ENCODE peak calls at places on chromosomes 4 and X, in eight cellular contexts. One of them, this sample, is unnamed.

GRCh38 chr4:123430031-123430430 is 33.4 kb downstream of the SPRY1 start:
- DNase-seq in mesendoderm: no peak
- DNase-seq in IMR-90: no peak
- DNase-seq in esophagus muscularis mucosa: no peak
- DNase-seq in spleen: no peak
- DNase-seq in PC-3: no peak
- DNase-seq in astrocyte: no peak
- DNase-seq in colonic mucosa: no peak
- DNase-seq in this sample: no peak

GRCh38 chrX:114675365-114675764 is 91.5 kb downstream of the HTR2C start:
- DNase-seq in mesendoderm: peak
- DNase-seq in IMR-90: no peak
- DNase-seq in esophagus muscularis mucosa: no peak
- DNase-seq in spleen: no peak
- DNase-seq in PC-3: peak
- DNase-seq in astrocyte: peak
- DNase-seq in colonic mucosa: no peak
- DNase-seq in this sample: no peak

GRCh38 chr4:73776363-73776762 is 36.0 kb downstream of the CXCL8 start:
- DNase-seq in mesendoderm: no peak
- DNase-seq in IMR-90: peak
- DNase-seq in esophagus muscularis mucosa: no peak
- DNase-seq in spleen: no peak
- DNase-seq in PC-3: peak
- DNase-seq in astrocyte: peak
- DNase-seq in colonic mucosa: peak
- DNase-seq in this sample: no peak

GRCh38 chr4:107736924-107737448 is 17.0 kb upstream of the PAPSS1 start:
- DNase-seq in mesendoderm: peak
- DNase-seq in IMR-90: peak
- DNase-seq in esophagus muscularis mucosa: no peak
- DNase-seq in spleen: no peak
- DNase-seq in PC-3: peak
- DNase-seq in astrocyte: no peak
- DNase-seq in colonic mucosa: peak
- DNase-seq in this sample: no peak

GRCh38 chr4:189143255-189143654 is 797.4 kb upstream of the FRG1 start:
- DNase-seq in mesendoderm: no peak
- DNase-seq in IMR-90: peak
- DNase-seq in esophagus muscularis mucosa: no peak
- DNase-seq in spleen: no peak
- DNase-seq in PC-3: peak
- DNase-seq in astrocyte: no peak
- DNase-seq in colonic mucosa: no peak
- DNase-seq in this sample: no peak

GRCh38 chr4:180356766-180357165 is 1886.4 kb upstream of the TENM3 start:
- DNase-seq in mesendoderm: no peak
- DNase-seq in IMR-90: no peak
- DNase-seq in esophagus muscularis mucosa: no peak
- DNase-seq in spleen: no peak
- DNase-seq in PC-3: peak
- DNase-seq in astrocyte: no peak
- DNase-seq in colonic mucosa: no peak
- DNase-seq in this sample: no peak

GRCh38 chr4:165177725-165178666 is 29.4 kb upstream of the KLHL2 start:
- DNase-seq in mesendoderm: no peak
- DNase-seq in IMR-90: no peak
- DNase-seq in esophagus muscularis mucosa: no peak
- DNase-seq in spleen: no peak
- DNase-seq in PC-3: no peak
- DNase-seq in astrocyte: no peak
- DNase-seq in colonic mucosa: no peak
- DNase-seq in this sample: no peak

GRCh38 chr4:126890994-126891393 is 741.8 kb upstream of the INTU start:
- DNase-seq in mesendoderm: peak
- DNase-seq in IMR-90: peak
- DNase-seq in esophagus muscularis mucosa: no peak
- DNase-seq in spleen: no peak
- DNase-seq in PC-3: no peak
- DNase-seq in astrocyte: peak
- DNase-seq in colonic mucosa: no peak
- DNase-seq in this sample: no peak

GRCh38 chrX:153405426-153405825 is 4.3 kb upstream of the PNMA6E start:
- DNase-seq in mesendoderm: no peak
- DNase-seq in IMR-90: no peak
- DNase-seq in esophagus muscularis mucosa: no peak
- DNase-seq in spleen: peak
- DNase-seq in PC-3: no peak
- DNase-seq in astrocyte: no peak
- DNase-seq in colonic mucosa: no peak
- DNase-seq in this sample: no peak

GRCh38 chrX:1853916-1854315 is 239.1 kb downstream of the ASMT start:
- DNase-seq in mesendoderm: no peak
- DNase-seq in IMR-90: no peak
- DNase-seq in esophagus muscularis mucosa: no peak
- DNase-seq in spleen: no peak
- DNase-seq in PC-3: no peak
- DNase-seq in astrocyte: no peak
- DNase-seq in colonic mucosa: no peak
- DNase-seq in this sample: no peak

GRCh38 chrX:55489315-55490009 is at the start of gene USP51:
- DNase-seq in mesendoderm: peak
- DNase-seq in IMR-90: peak
- DNase-seq in esophagus muscularis mucosa: peak
- DNase-seq in spleen: peak
- DNase-seq in PC-3: no peak
- DNase-seq in astrocyte: no peak
- DNase-seq in colonic mucosa: peak
- DNase-seq in this sample: peak

GRCh38 chr4:40550900-40551546 is 78.6 kb downstream of the RBM47 start:
- DNase-seq in mesendoderm: peak
- DNase-seq in IMR-90: peak
- DNase-seq in esophagus muscularis mucosa: no peak
- DNase-seq in spleen: no peak
- DNase-seq in PC-3: peak
- DNase-seq in astrocyte: peak
- DNase-seq in colonic mucosa: peak
- DNase-seq in this sample: no peak

GRCh38 chr4:25795566-25796454 is 67.0 kb downstream of the SEL1L3 start:
- DNase-seq in mesendoderm: peak
- DNase-seq in IMR-90: peak
- DNase-seq in esophagus muscularis mucosa: no peak
- DNase-seq in spleen: no peak
- DNase-seq in PC-3: peak
- DNase-seq in astrocyte: peak
- DNase-seq in colonic mucosa: no peak
- DNase-seq in this sample: no peak
- H3K27ac ChIP-seq in mesendoderm: peak
- H3K27ac ChIP-seq in IMR-90: peak
- H3K27ac ChIP-seq in esophagus muscularis mucosa: no peak
- H3K27ac ChIP-seq in spleen: no peak
- H3K27ac ChIP-seq in PC-3: no peak
- H3K27ac ChIP-seq in astrocyte: peak
- H3K27ac ChIP-seq in colonic mucosa: no peak
- H3K27ac ChIP-seq in this sample: no peak

DNA sequence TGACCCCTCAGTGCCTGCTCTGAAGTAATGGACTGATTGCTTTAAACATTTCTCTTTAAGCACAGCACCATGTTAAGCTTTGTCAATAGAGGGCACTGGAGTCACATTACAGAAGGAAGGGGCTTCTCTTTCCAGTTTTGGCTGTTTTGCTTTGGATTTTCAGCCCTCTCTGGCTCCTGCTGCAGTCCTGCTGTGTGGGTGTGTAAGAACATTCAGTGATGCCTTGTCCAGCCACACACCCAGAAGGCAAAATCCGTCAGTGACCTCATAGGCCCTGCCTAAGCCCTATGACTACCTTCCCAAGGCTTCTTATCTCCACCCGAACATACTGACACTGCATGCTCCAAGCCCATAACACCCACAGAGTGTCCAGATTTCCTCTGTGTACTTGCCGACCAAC is 215.3 kb upstream of the CTSO start:
- DNase-seq in mesendoderm: peak
- DNase-seq in IMR-90: peak
- DNase-seq in esophagus muscularis mucosa: no peak
- DNase-seq in spleen: no peak
- DNase-seq in PC-3: peak
- DNase-seq in astrocyte: peak
- DNase-seq in colonic mucosa: no peak
- DNase-seq in this sample: peak
- H3K27ac ChIP-seq in mesendoderm: no peak
- H3K27ac ChIP-seq in IMR-90: no peak
- H3K27ac ChIP-seq in esophagus muscularis mucosa: no peak
- H3K27ac ChIP-seq in spleen: no peak
- H3K27ac ChIP-seq in PC-3: peak
- H3K27ac ChIP-seq in astrocyte: peak
- H3K27ac ChIP-seq in colonic mucosa: no peak
- H3K27ac ChIP-seq in this sample: no peak

DNA sequence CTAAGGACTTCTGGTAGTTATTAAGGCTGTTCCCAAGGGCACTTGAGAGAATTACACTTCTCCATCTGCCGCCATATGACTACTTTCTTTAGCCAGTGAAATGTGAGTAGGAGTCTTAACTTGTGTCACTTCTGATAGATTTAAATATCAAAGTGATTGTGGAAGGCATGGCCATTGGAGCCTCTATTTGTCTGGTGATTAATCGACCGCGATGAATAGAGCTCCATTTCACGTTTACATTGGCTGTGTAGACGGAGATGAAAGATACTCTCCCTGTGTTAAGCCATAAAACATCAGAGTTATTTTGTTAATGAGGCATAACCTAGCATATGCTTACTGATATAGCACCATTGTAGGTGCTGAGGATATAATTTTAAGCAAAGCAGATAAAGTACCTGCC is 852.4 kb downstream of the CCSER1 start:
- DNase-seq in mesendoderm: no peak
- DNase-seq in IMR-90: no peak
- DNase-seq in esophagus muscularis mucosa: no peak
- DNase-seq in spleen: no peak
- DNase-seq in PC-3: no peak
- DNase-seq in astrocyte: no peak
- DNase-seq in colonic mucosa: no peak
- DNase-seq in this sample: no peak
- H3K27ac ChIP-seq in mesendoderm: no peak
- H3K27ac ChIP-seq in IMR-90: no peak
- H3K27ac ChIP-seq in esophagus muscularis mucosa: no peak
- H3K27ac ChIP-seq in spleen: no peak
- H3K27ac ChIP-seq in PC-3: no peak
- H3K27ac ChIP-seq in astrocyte: no peak
- H3K27ac ChIP-seq in colonic mucosa: no peak
- H3K27ac ChIP-seq in this sample: no peak

GRCh38 chrX:5958523-5958922 is 270.1 kb downstream of the NLGN4X start:
- DNase-seq in mesendoderm: no peak
- DNase-seq in IMR-90: no peak
- DNase-seq in esophagus muscularis mucosa: no peak
- DNase-seq in spleen: no peak
- DNase-seq in PC-3: no peak
- DNase-seq in astrocyte: no peak
- DNase-seq in colonic mucosa: no peak
- DNase-seq in this sample: no peak

GRCh38 chrX:5957506-5957905 is 271.2 kb downstream of the NLGN4X start:
- DNase-seq in mesendoderm: no peak
- DNase-seq in IMR-90: no peak
- DNase-seq in esophagus muscularis mucosa: no peak
- DNase-seq in spleen: no peak
- DNase-seq in PC-3: no peak
- DNase-seq in astrocyte: peak
- DNase-seq in colonic mucosa: no peak
- DNase-seq in this sample: no peak

DNA sequence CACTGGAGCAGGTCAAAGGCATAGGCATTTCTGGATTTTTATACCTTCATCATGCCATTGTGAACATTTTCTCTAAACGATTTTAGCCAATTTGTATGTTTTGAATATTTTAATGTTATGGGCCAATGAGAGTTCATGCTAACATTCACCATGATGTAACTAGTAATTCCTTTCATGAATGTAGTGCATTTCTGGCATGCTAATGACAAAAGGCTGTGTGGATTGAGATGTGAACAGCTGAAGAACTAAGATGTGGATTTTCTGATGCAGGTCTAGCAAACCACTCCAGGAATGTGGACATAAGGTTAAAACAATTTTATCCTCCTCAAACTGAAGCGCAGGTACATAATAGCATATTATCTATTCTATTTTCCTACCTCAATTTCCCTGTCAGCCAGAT is 269.4 kb downstream of the NLGN4X start:
- DNase-seq in mesendoderm: no peak
- DNase-seq in IMR-90: no peak
- DNase-seq in esophagus muscularis mucosa: no peak
- DNase-seq in spleen: no peak
- DNase-seq in PC-3: no peak
- DNase-seq in astrocyte: no peak
- DNase-seq in colonic mucosa: no peak
- DNase-seq in this sample: no peak
- H3K27ac ChIP-seq in mesendoderm: no peak
- H3K27ac ChIP-seq in IMR-90: no peak
- H3K27ac ChIP-seq in esophagus muscularis mucosa: no peak
- H3K27ac ChIP-seq in spleen: no peak
- H3K27ac ChIP-seq in PC-3: no peak
- H3K27ac ChIP-seq in astrocyte: no peak
- H3K27ac ChIP-seq in colonic mucosa: no peak
- H3K27ac ChIP-seq in this sample: no peak

DNA sequence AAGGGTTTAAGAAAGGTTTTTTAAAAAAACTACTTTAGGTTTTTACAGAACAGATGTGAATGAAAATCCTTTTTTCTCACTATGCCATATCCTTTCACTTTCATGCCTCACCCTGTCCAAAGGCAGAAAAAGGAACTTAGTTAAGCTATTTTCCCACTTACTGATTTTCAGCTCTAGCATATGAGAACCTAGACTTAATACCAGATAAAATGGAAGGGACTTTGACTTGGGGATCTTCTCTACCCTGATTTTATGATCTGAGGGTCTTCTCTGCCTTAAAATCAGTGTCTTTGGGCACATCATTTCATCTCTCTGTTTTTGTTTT is 42.4 kb downstream of the FNIP2 start:
- DNase-seq in mesendoderm: no peak
- DNase-seq in IMR-90: no peak
- DNase-seq in esophagus muscularis mucosa: no peak
- DNase-seq in spleen: no peak
- DNase-seq in PC-3: no peak
- DNase-seq in astrocyte: no peak
- DNase-seq in colonic mucosa: no peak
- DNase-seq in this sample: no peak
- H3K27ac ChIP-seq in mesendoderm: no peak
- H3K27ac ChIP-seq in IMR-90: no peak
- H3K27ac ChIP-seq in esophagus muscularis mucosa: peak
- H3K27ac ChIP-seq in spleen: peak
- H3K27ac ChIP-seq in PC-3: peak
- H3K27ac ChIP-seq in astrocyte: peak
- H3K27ac ChIP-seq in colonic mucosa: peak
- H3K27ac ChIP-seq in this sample: peak